ENCODE peak calls at places on chromosomes 16 and 17, in four cellular contexts. One of them, this sample, is unnamed.

GRCh38 chr16:50245417-50246298 is 20.7 kb upstream of the ADCY7 start:
- DNase-seq in lower leg skin: peak; percentile 79
- DNase-seq in A549: peak; percentile 83
- DNase-seq in ascending aorta: no peak
- DNase-seq in this sample: no peak

GRCh38 chr16:67399749-67400704 is 6.7 kb upstream of the TPPP3 start:
- DNase-seq in lower leg skin: no peak
- DNase-seq in A549: no peak
- DNase-seq in ascending aorta: no peak
- DNase-seq in this sample: no peak

GRCh38 chr16:22664561-22664997 is 149.4 kb upstream of the HS3ST2 start:
- DNase-seq in lower leg skin: no peak
- DNase-seq in A549: no peak
- DNase-seq in ascending aorta: no peak
- DNase-seq in this sample: no peak

GRCh38 chr16:555528-556478 is 4.4 kb upstream of the PRR35 start:
- DNase-seq in lower leg skin: no peak
- DNase-seq in A549: no peak
- DNase-seq in ascending aorta: no peak
- DNase-seq in this sample: no peak

GRCh38 chr17:8002646-8003593 is 505 bp downstream of the GUCY2D start:
- DNase-seq in lower leg skin: no peak
- DNase-seq in A549: no peak
- DNase-seq in ascending aorta: no peak
- DNase-seq in this sample: no peak

GRCh38 chr17:2924211-2924610 is 128.0 kb downstream of the RAP1GAP2 start:
- DNase-seq in lower leg skin: no peak
- DNase-seq in A549: no peak
- DNase-seq in ascending aorta: no peak
- DNase-seq in this sample: no peak

GRCh38 chr17:59753522-59754467 is 46.3 kb downstream of the VMP1 start:
- DNase-seq in lower leg skin: no peak
- DNase-seq in A549: peak; percentile 94
- DNase-seq in ascending aorta: no peak
- DNase-seq in this sample: peak; percentile 36

GRCh38 chr16:48041861-48042435 is 113.8 kb downstream of the ABCC12 start:
- DNase-seq in lower leg skin: no peak
- DNase-seq in A549: peak; percentile 24
- DNase-seq in ascending aorta: no peak
- DNase-seq in this sample: no peak

GRCh38 chr17:72416054-72416691 is 295.4 kb downstream of the SOX9 start:
- DNase-seq in lower leg skin: no peak
- DNase-seq in A549: no peak
- DNase-seq in ascending aorta: no peak
- DNase-seq in this sample: no peak

GRCh38 chr17:79364695-79365094 is 246.2 kb downstream of the RBFOX3 start:
- DNase-seq in lower leg skin: no peak
- DNase-seq in A549: no peak
- DNase-seq in ascending aorta: no peak
- DNase-seq in this sample: no peak

GRCh38 chr17:9821921-9822320 is at the start of gene GSG1L2:
- DNase-seq in lower leg skin: no peak
- DNase-seq in A549: no peak
- DNase-seq in ascending aorta: no peak
- DNase-seq in this sample: no peak

GRCh38 chr17:63699638-63700527 is at the start of gene LIMD2:
- DNase-seq in lower leg skin: no peak
- DNase-seq in A549: peak; percentile 26
- DNase-seq in ascending aorta: no peak
- DNase-seq in this sample: peak; percentile 69

GRCh38 chr16:15034266-15035162 is 21.4 kb downstream of the NTAN1 start:
- DNase-seq in lower leg skin: no peak
- DNase-seq in A549: no peak
- DNase-seq in ascending aorta: no peak
- DNase-seq in this sample: no peak

GRCh38 chr16:86051376-86052114 is 152.6 kb downstream of the IRF8 start:
- DNase-seq in lower leg skin: no peak
- DNase-seq in A549: no peak
- DNase-seq in ascending aorta: no peak
- DNase-seq in this sample: no peak

GRCh38 chr16:1723450-1724147 is 17.6 kb downstream of the MAPK8IP3 start:
- DNase-seq in lower leg skin: no peak
- DNase-seq in A549: peak; percentile 41
- DNase-seq in ascending aorta: no peak
- DNase-seq in this sample: peak; percentile 46

GRCh38 chr16:53721017-53721416 is 17.1 kb downstream of the FTO start:
- DNase-seq in lower leg skin: no peak
- DNase-seq in A549: no peak
- DNase-seq in ascending aorta: no peak
- DNase-seq in this sample: no peak

GRCh38 chr16:72877374-72878028 is 170.4 kb downstream of the ZFHX3 start:
- DNase-seq in lower leg skin: no peak
- DNase-seq in A549: peak; percentile 75
- DNase-seq in ascending aorta: no peak
- DNase-seq in this sample: no peak

GRCh38 chr17:76529224-76529642 is 8.3 kb downstream of the CYGB start:
- DNase-seq in lower leg skin: peak; percentile 89
- DNase-seq in A549: no peak
- DNase-seq in ascending aorta: peak; percentile 73
- DNase-seq in this sample: no peak

GRCh38 chr17:79949646-79950292 is 85.9 kb downstream of the TBC1D16 start:
- DNase-seq in lower leg skin: no peak
- DNase-seq in A549: no peak
- DNase-seq in ascending aorta: no peak
- DNase-seq in this sample: no peak

GRCh38 chr17:10574324-10574723 is 24.9 kb upstream of the MYH2 start:
- DNase-seq in lower leg skin: no peak
- DNase-seq in A549: no peak
- DNase-seq in ascending aorta: no peak
- DNase-seq in this sample: no peak

GRCh38 chr16:77212736-77213541 is 13.7 kb downstream of the SYCE1L start:
- DNase-seq in lower leg skin: peak; percentile 62
- DNase-seq in A549: peak; percentile 73
- DNase-seq in ascending aorta: no peak
- DNase-seq in this sample: peak; percentile 4

GRCh38 chr16:77208382-77208781 is 9.2 kb downstream of the SYCE1L start:
- DNase-seq in lower leg skin: no peak
- DNase-seq in A549: no peak
- DNase-seq in ascending aorta: no peak
- DNase-seq in this sample: no peak

GRCh38 chr16:77213542-77214108 is 14.4 kb downstream of the SYCE1L start:
- DNase-seq in lower leg skin: no peak
- DNase-seq in A549: peak; percentile 93
- DNase-seq in ascending aorta: no peak
- DNase-seq in this sample: no peak

GRCh38 chr16:77214411-77215138 is 15.4 kb downstream of the SYCE1L start:
- DNase-seq in lower leg skin: no peak
- DNase-seq in A549: no peak
- DNase-seq in ascending aorta: no peak
- DNase-seq in this sample: no peak

DNA sequence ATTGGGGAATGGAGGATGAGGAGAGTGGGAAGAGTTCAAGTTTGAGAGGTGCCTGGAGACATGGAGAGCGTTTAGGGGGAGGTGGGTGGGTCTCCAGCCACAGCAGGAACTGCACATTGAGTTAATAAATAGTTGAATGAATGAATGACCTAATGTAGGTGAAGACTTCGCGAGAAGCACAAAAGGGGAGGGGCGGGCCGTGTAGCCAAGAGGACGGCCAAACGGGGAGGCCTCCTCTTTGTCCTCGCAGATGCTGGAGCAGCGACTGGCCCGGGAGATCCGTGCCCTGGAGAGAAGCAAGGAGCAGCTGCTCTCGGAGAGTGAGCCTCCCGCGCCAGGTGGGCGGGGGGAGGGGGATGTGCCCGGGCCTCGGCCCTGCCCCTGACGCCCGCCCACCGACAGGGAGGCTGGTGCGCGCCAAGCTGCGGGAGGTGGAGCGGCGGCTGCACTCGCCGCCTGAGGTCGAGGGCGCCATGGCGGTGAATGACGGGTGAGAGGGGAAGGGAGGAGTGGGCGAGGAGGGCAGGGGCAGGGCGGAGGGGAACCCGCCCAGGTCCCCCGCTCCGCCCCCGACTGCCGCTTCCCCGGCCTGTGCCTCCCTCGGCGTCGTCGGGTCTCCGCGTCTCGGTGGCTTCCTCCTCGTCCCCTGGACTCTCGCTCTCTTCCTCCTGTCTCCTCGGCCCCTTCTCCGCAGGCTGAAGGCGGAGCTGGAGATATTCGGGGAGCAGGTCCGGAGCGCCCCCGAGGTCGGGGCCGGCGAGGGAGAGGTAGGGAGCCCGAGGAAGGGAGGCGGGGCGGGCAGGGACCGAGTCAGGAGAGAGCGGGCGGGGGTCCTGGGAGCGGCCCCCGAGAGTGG is 12.9 kb downstream of the SYCE1L start:
- DNase-seq in lower leg skin: no peak
- DNase-seq in A549: peak; percentile 86
- DNase-seq in ascending aorta: no peak
- DNase-seq in this sample: peak; percentile 12
- TF ChIP-seq CTCF in lower leg skin: no peak
- TF ChIP-seq CTCF in A549: no peak
- TF ChIP-seq CTCF in ascending aorta: no peak
- TF ChIP-seq CTCF in this sample: no peak

DNA sequence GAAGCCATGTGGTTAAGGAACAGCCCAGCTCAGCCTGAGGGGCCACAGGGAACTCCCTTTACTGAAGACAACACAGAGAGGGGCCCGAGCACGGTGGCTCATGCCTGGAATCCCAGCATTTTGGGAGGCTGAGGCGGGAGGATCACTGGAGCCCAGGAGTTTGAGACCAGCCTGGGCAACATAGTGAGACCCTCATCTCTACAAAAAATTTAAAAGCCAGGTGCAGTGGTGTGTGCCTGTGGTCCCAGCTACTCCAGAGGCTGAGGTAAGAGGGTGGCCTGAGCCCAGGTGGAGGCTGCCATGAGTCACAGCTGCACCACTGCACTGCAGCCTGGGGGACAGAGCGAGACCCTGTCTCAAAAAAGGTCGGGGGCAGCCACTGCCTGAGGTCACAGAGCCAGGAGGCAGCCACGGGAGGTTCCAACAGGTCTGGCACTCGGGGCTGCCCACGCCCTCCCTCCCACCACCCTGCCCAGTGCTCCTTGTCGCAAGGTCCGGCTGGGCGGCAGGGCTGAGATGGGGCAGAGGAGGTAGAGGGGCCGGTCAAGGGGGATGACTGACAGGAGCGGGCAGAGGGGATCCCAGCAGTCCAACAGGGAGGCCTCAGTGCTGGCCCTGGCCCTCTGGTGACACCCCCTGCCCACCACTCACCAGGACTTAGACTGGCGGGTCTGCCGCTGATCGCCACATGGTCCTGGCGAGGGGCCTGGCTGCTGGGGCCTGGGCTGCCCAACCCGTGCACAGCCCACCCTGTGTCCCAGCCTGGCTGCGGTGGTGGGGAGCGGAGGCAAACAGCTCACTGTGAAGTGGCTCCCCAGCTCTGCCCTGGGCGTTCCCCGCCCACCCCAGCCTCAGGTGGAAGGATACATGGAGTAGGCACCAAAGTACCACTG is 3.4 kb downstream of the CYBA start:
- DNase-seq in lower leg skin: no peak
- DNase-seq in A549: no peak
- DNase-seq in ascending aorta: no peak
- DNase-seq in this sample: no peak
- TF ChIP-seq CTCF in lower leg skin: no peak
- TF ChIP-seq CTCF in A549: no peak
- TF ChIP-seq CTCF in ascending aorta: no peak
- TF ChIP-seq CTCF in this sample: no peak

DNA sequence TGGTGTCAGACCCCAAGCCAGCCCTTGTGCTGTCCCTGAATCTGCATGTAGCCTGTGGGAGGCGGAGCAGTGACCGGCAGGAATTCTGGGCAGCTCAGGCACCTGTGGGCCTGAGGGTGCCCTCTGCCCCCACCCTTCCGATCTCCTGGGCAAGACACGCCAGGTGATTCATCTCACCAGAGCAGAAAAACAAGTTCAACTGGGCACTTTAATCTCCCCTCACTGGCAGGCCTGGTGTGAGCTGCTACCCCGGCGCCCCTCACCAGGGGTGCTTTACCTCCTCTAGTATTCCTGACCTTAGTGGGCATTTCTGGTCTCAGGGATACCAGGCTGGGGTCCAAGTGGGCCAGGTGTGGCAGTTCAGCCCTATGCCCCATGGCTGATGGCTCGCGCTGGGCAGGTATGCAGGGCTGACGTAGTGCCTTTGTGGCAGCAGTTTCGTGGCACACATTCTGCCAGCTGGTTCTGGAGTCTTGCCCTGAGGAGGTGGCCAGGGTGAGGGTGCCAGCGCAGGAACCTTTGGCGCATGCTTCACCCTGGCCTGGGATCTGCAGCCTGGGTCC is 6.0 kb downstream of the ERBB2 start:
- DNase-seq in lower leg skin: peak; percentile 39
- DNase-seq in A549: no peak
- DNase-seq in ascending aorta: no peak
- DNase-seq in this sample: no peak
- TF ChIP-seq CTCF in lower leg skin: no peak
- TF ChIP-seq CTCF in A549: no peak
- TF ChIP-seq CTCF in ascending aorta: no peak
- TF ChIP-seq CTCF in this sample: no peak

DNA sequence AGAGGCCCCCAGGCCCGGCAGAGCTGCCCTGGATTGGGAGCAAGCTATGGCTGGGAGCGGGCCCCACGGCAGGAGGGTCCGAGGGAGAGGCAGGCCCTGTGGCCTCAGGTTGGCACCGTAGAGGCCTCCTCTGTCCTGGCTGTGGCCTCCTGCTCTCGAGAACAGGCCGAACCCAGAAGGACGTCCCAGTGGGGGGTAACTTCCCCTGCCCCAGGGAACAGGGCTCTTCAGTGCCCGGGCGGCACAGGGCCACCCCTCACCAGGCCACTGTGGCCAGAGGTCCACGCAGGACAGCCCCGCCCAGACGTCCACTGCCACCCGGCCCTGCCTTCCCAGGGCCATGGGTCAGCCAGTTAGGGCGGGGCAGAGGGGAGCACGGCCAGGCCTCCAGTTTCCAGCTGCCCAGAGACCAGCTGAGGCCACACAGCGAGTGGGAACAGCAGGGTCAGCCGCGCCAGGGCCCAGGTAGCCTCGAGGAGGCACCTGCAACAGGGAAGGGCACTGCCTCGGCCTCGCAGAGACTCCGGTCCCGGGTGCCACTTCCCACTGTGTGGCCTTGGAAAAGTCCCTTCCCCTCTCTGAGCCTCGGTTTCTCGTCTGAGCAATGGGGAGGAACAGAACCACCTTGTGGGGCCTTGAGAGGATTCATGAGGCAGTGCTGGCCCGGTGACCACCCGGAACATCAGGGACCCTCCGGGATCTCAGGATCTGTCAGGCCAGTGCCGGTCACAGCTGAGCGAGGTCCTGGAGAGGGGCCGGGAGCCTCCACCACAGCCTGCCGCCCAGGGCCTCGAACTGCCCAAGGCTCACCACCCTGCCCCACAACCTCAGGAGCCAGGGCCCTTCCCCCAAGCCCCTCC is 32.0 kb downstream of the ZNF469 start:
- DNase-seq in lower leg skin: no peak
- DNase-seq in A549: no peak
- DNase-seq in ascending aorta: no peak
- DNase-seq in this sample: no peak
- TF ChIP-seq CTCF in lower leg skin: no peak
- TF ChIP-seq CTCF in A549: no peak
- TF ChIP-seq CTCF in ascending aorta: no peak
- TF ChIP-seq CTCF in this sample: no peak

This sample was measured in HL-60.